ENCODE peak calls at places on chromosomes 5 and 9, in five cellular contexts. One of them, this sample, is unnamed.

GRCh38 chr9:130664191-130665028 is at the start of gene PRDM12:
- ATAC-seq in GM12878: no peak
- ATAC-seq in K562: no peak
- ATAC-seq in upper lobe of left lung: no peak
- ATAC-seq in HepG2: no peak
- ATAC-seq in this sample: no peak

GRCh38 chr5:55557123-55557522 is 22.4 kb upstream of the PLPP1 start:
- ATAC-seq in GM12878: no peak
- ATAC-seq in HepG2: no peak
- ATAC-seq in upper lobe of left lung: no peak
- ATAC-seq in K562: no peak
- ATAC-seq in this sample: no peak

GRCh38 chr9:87718852-87719612 is 6.9 kb upstream of the CTSL start:
- ATAC-seq in upper lobe of left lung: peak
- ATAC-seq in GM12878: no peak
- ATAC-seq in HepG2: no peak
- ATAC-seq in K562: no peak
- ATAC-seq in this sample: no peak

GRCh38 chr5:127840198-127840524 is 137.0 kb downstream of the CCDC192 start:
- ATAC-seq in K562: no peak
- ATAC-seq in upper lobe of left lung: no peak
- ATAC-seq in HepG2: no peak
- ATAC-seq in GM12878: peak
- ATAC-seq in this sample: no peak

GRCh38 chr9:89983411-89983810 is 378.6 kb downstream of the GADD45G start:
- ATAC-seq in GM12878: no peak
- ATAC-seq in HepG2: no peak
- ATAC-seq in upper lobe of left lung: no peak
- ATAC-seq in K562: no peak
- ATAC-seq in this sample: no peak

GRCh38 chr5:76870046-76870445 is 20.2 kb downstream of the S100Z start:
- ATAC-seq in HepG2: no peak
- ATAC-seq in GM12878: no peak
- ATAC-seq in K562: no peak
- ATAC-seq in upper lobe of left lung: no peak
- ATAC-seq in this sample: no peak

GRCh38 chr5:138552700-138553099 is 9.7 kb upstream of the ETF1 start:
- ATAC-seq in upper lobe of left lung: no peak
- ATAC-seq in GM12878: no peak
- ATAC-seq in K562: peak
- ATAC-seq in HepG2: no peak
- ATAC-seq in this sample: no peak

GRCh38 chr9:82231411-82231810 is 242.8 kb downstream of the SPATA31D1 start:
- ATAC-seq in HepG2: no peak
- ATAC-seq in GM12878: no peak
- ATAC-seq in K562: no peak
- ATAC-seq in upper lobe of left lung: no peak
- ATAC-seq in this sample: no peak

GRCh38 chr9:71647094-71647591 is 121.2 kb downstream of the CEMIP2 start:
- ATAC-seq in GM12878: peak
- ATAC-seq in HepG2: no peak
- ATAC-seq in K562: peak
- ATAC-seq in upper lobe of left lung: no peak
- ATAC-seq in this sample: peak

GRCh38 chr9:130445268-130445983 is 665 bp downstream of the ASS1 start:
- ATAC-seq in HepG2: peak
- ATAC-seq in GM12878: no peak
- ATAC-seq in K562: peak
- ATAC-seq in upper lobe of left lung: peak
- ATAC-seq in this sample: peak

GRCh38 chr9:38046669-38047300 is 22.2 kb downstream of the SHB start:
- ATAC-seq in HepG2: peak
- ATAC-seq in GM12878: no peak
- ATAC-seq in K562: no peak
- ATAC-seq in upper lobe of left lung: peak
- ATAC-seq in this sample: no peak

GRCh38 chr5:34656001-34656699 is at the start of gene RAI14:
- ATAC-seq in upper lobe of left lung: peak
- ATAC-seq in HepG2: peak
- ATAC-seq in GM12878: peak
- ATAC-seq in K562: peak
- ATAC-seq in this sample: peak

GRCh38 chr5:137613554-137614265 is 114.6 kb upstream of the SPOCK1 start:
- ATAC-seq in GM12878: peak
- ATAC-seq in K562: no peak
- ATAC-seq in HepG2: no peak
- ATAC-seq in upper lobe of left lung: no peak
- ATAC-seq in this sample: no peak

GRCh38 chr9:134396825-134397224 is 70.6 kb downstream of the RXRA start:
- ATAC-seq in upper lobe of left lung: no peak
- ATAC-seq in HepG2: no peak
- ATAC-seq in GM12878: peak
- ATAC-seq in K562: no peak
- ATAC-seq in this sample: no peak

GRCh38 chr9:13862562-13862961 is 451.4 kb downstream of the NFIB start:
- ATAC-seq in HepG2: no peak
- ATAC-seq in GM12878: no peak
- ATAC-seq in K562: no peak
- ATAC-seq in upper lobe of left lung: no peak
- ATAC-seq in this sample: no peak

GRCh38 chr9:126471084-126471611 is 142.6 kb upstream of the LMX1B start:
- ATAC-seq in HepG2: no peak
- ATAC-seq in upper lobe of left lung: peak
- ATAC-seq in GM12878: peak
- ATAC-seq in K562: no peak
- ATAC-seq in this sample: peak

GRCh38 chr9:89792189-89793123 is 187.6 kb downstream of the GADD45G start:
- ATAC-seq in upper lobe of left lung: no peak
- ATAC-seq in GM12878: no peak
- ATAC-seq in K562: no peak
- ATAC-seq in HepG2: no peak
- ATAC-seq in this sample: no peak

GRCh38 chr5:73370620-73371583 is 77.7 kb downstream of the FOXD1 start:
- ATAC-seq in HepG2: no peak
- ATAC-seq in GM12878: no peak
- ATAC-seq in K562: no peak
- ATAC-seq in upper lobe of left lung: no peak
- ATAC-seq in this sample: no peak
- TF ChIP-seq EP300 in HepG2: no peak
- TF ChIP-seq EP300 in GM12878: no peak
- TF ChIP-seq EP300 in K562: no peak
- TF ChIP-seq EP300 in upper lobe of left lung: no peak
- TF ChIP-seq EP300 in this sample: no peak

DNA sequence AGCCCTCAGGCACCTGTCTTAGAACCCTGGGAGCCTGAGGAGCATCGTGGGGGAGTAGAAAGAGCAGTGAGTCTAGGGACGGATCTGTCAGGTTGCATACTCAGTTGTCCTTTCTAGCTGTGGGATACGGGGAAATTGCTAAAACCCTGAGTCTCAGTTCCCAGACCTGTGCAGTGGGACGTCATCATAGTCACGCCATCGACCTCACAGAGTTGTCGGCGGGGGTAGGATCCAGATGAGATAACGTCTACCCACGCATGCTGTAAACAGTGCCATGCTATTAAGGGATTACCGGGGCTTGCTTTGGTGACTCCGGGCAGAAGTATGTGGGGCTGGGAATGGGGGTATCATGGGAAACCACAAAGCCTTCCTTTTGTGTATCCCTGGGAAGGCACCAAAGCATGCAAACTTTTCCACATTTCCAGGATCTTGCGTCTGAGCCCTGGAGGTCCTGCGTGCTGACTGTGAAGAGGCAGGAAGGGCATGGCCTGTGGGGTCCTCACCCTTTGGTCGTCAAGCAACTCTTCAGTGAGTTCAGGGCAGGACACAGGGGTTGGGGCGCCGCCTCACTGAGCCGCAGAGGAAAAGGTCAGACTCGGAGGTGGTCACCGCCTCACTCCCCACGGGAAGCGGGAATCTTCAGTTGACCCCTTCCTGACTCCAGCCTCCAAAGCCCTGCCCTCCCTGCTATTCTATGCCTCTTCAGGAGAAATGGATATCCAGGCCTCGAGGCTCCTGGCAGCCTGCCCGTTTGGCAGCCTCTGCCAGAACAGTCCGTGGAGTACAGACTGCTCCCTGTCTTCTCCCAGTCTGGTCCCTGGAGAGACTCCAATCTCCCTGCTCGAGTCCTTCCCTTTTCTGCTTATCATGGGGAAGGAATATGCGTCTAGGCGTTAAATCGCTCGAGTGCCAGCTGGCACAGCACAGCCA is 186.8 kb upstream of the KLF9 start:
- ATAC-seq in K562: peak
- ATAC-seq in upper lobe of left lung: peak
- ATAC-seq in HepG2: peak
- ATAC-seq in GM12878: no peak
- ATAC-seq in this sample: peak
- TF ChIP-seq POLR2AphosphoS5 in K562: no peak
- TF ChIP-seq POLR2AphosphoS5 in upper lobe of left lung: peak
- TF ChIP-seq POLR2AphosphoS5 in HepG2: no peak
- TF ChIP-seq POLR2AphosphoS5 in GM12878: no peak
- TF ChIP-seq POLR2AphosphoS5 in this sample: peak

GRCh38 chr9:74724317-74724716 is 163.4 kb downstream of the TRPM6 start:
- ATAC-seq in upper lobe of left lung: no peak
- ATAC-seq in HepG2: no peak
- ATAC-seq in GM12878: no peak
- ATAC-seq in K562: no peak
- ATAC-seq in this sample: no peak
- TF ChIP-seq EP300 in upper lobe of left lung: no peak
- TF ChIP-seq EP300 in HepG2: no peak
- TF ChIP-seq EP300 in GM12878: no peak
- TF ChIP-seq EP300 in K562: no peak
- TF ChIP-seq EP300 in this sample: no peak

DNA sequence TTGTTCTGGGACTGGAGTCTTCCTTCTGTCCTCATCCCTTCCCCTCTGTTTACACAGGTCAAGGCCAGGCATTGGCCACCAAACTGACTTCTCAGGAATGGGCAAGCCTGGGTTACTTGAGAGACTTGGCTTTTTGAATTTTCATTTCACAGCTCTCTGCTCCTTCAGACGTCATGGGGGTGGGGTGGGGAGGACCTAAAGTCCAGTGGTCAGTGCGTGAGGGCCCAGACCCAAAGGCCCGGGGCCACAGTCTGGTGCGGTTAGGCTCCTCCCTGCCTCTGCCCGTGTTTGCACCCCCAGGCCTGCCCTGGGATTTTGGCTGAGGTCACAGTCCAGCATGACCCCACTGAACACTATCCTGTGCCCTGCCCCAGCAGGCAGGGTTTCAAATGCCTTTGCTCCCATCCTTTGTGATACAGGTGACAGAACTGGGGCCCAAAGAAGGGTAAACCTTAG is 4.1 kb upstream of the CXXC5 start:
- ATAC-seq in upper lobe of left lung: no peak
- ATAC-seq in GM12878: no peak
- ATAC-seq in K562: no peak
- ATAC-seq in HepG2: no peak
- ATAC-seq in this sample: no peak
- TF ChIP-seq POLR2AphosphoS5 in upper lobe of left lung: no peak
- TF ChIP-seq POLR2AphosphoS5 in GM12878: no peak
- TF ChIP-seq POLR2AphosphoS5 in K562: no peak
- TF ChIP-seq POLR2AphosphoS5 in HepG2: no peak
- TF ChIP-seq POLR2AphosphoS5 in this sample: no peak

GRCh38 chr5:167699434-167699833 is 592.0 kb upstream of the WWC1 start:
- ATAC-seq in upper lobe of left lung: peak
- ATAC-seq in GM12878: no peak
- ATAC-seq in K562: no peak
- ATAC-seq in HepG2: no peak
- ATAC-seq in this sample: no peak
- TF ChIP-seq EP300 in upper lobe of left lung: no peak
- TF ChIP-seq EP300 in GM12878: no peak
- TF ChIP-seq EP300 in K562: no peak
- TF ChIP-seq EP300 in HepG2: no peak
- TF ChIP-seq EP300 in this sample: no peak